ENCODE peak calls at places on chromosomes 1 and 21, in six cellular contexts. O is CD8-positive, alpha-beta T cell; R is GM23338; Y is PC-3; N is A549; G is adrenal gland. S is an unnamed sample.

GRCh38 chr1:214707306-214708087 is 104.5 kb downstream of the CENPF start:
- DNase-seq in O (no peak), R (no peak), Y (no peak), N (no peak), G (no peak), S (no peak)

GRCh38 chr21:42811960-42812359 is 67.4 kb downstream of the WDR4 start:
- DNase-seq in O (no peak), R (no peak), Y (no peak), N (no peak), G (no peak), S (no peak)

GRCh38 chr1:87983841-87984240 is 655.2 kb downstream of the LMO4 start:
- DNase-seq in O (no peak), R (no peak), Y (no peak), N (no peak), G (no peak), S (no peak)

GRCh38 chr1:11730429-11730861 is 5.5 kb upstream of the AGTRAP start:
- DNase-seq in O (peak), R (no peak), Y (peak), N (no peak), G (no peak), S (peak)

GRCh38 chr1:197920345-197921117 is 3.4 kb downstream of the LHX9 start:
- DNase-seq in O (no peak), R (peak), Y (no peak), N (no peak), G (no peak), S (no peak)

GRCh38 chr1:231691618-231692259 is 65.1 kb downstream of the DISC1 start:
- DNase-seq in O (no peak), R (peak), Y (peak), N (peak), G (peak), S (no peak)

GRCh38 chr21:45390121-45390751 is 14.7 kb upstream of the COL18A1 start:
- DNase-seq in O (no peak), R (no peak), Y (no peak), N (no peak), G (no peak), S (no peak)

GRCh38 chr1:12617511-12617900 is 504 bp downstream of the DHRS3 start:
- DNase-seq in O (peak), R (peak), Y (peak), N (no peak), G (no peak), S (peak)

GRCh38 chr1:41455479-41456271 is 28.8 kb downstream of the EDN2 start:
- DNase-seq in O (no peak), R (no peak), Y (no peak), N (no peak), G (peak), S (peak)

GRCh38 chr1:29668761-29669487 is 432.6 kb downstream of the PTPRU start:
- DNase-seq in O (no peak), R (no peak), Y (no peak), N (no peak), G (peak), S (no peak)

GRCh38 chr1:225860860-225861441 is 21.2 kb downstream of the TMEM63A start:
- DNase-seq in O (no peak), R (no peak), Y (no peak), N (no peak), G (no peak), S (no peak)

GRCh38 chr1:15950302-15950701 is 25.6 kb downstream of the ZBTB17 start:
- DNase-seq in O (no peak), R (no peak), Y (no peak), N (no peak), G (no peak), S (no peak)

GRCh38 chr1:167695150-167695549 is 26.6 kb upstream of the MPZL1 start:
- DNase-seq in O (no peak), R (no peak), Y (no peak), N (no peak), G (no peak), S (peak)

GRCh38 chr1:151372411-151372934 is at the start of gene SELENBP1:
- DNase-seq in O (no peak), R (peak), Y (peak), N (peak), G (peak), S (peak)

GRCh38 chr1:72837781-72838180 is 555.4 kb upstream of the NEGR1 start:
- DNase-seq in O (no peak), R (peak), Y (no peak), N (no peak), G (no peak), S (peak)

GRCh38 chr1:6967431-6968079 is 182.3 kb downstream of the CAMTA1 start:
- DNase-seq in O (no peak), R (no peak), Y (peak), N (no peak), G (no peak), S (no peak)

GRCh38 chr21:38121888-38122705 is 134.7 kb upstream of the KCNJ15 start:
- DNase-seq in O (no peak), R (no peak), Y (no peak), N (no peak), G (no peak), S (peak)

GRCh38 chr21:41953831-41954653 is at the start of gene C2CD2:
- DNase-seq in O (no peak), R (peak), Y (peak), N (peak), G (peak), S (peak)

GRCh38 chr1:42830631-42831030 is 13.4 kb upstream of the SVBP start:
- DNase-seq in O (no peak), R (peak), Y (no peak), N (no peak), G (no peak), S (no peak)

GRCh38 chr1:160101717-160102522 is 3.5 kb upstream of the IGSF8 start:
- DNase-seq in O (no peak), R (no peak), Y (no peak), N (no peak), G (no peak), S (no peak)

GRCh38 chr1:212044851-212045250 is 9.3 kb downstream of the DTL start:
- DNase-seq in O (no peak), R (no peak), Y (no peak), N (no peak), G (no peak), S (no peak)

GRCh38 chr21:44758781-44759627 is 42.6 kb downstream of the UBE2G2 start:
- DNase-seq in O (no peak), R (no peak), Y (no peak), N (no peak), G (no peak), S (no peak)

GRCh38 chr1:158810311-158810710 is 20.8 kb upstream of the MNDA start:
- DNase-seq in O (no peak), R (no peak), Y (no peak), N (no peak), G (no peak), S (no peak)

GRCh38 chr21:45304161-45304830 is 16.6 kb upstream of the POFUT2 start:
- DNase-seq in O (no peak), R (no peak), Y (no peak), N (no peak), G (no peak), S (no peak)

GRCh38 chr1:109249654-109250401 is 489 bp downstream of the CELSR2 start:
- DNase-seq in O (peak), R (peak), Y (no peak), N (no peak), G (no peak), S (no peak)

GRCh38 chr1:240314845-240315746 is 223.4 kb downstream of the FMN2 start:
- DNase-seq in O (no peak), R (no peak), Y (no peak), N (no peak), G (no peak), S (no peak)

GRCh38 chr1:30680429-30680828 is 43.0 kb downstream of the MATN1 start:
- DNase-seq in O (no peak), R (no peak), Y (no peak), N (no peak), G (no peak), S (no peak)

GRCh38 chr21:43365611-43366426 is 61.1 kb downstream of the SIK1 start:
- DNase-seq in O (no peak), R (no peak), Y (no peak), N (no peak), G (no peak), S (no peak)

DNA sequence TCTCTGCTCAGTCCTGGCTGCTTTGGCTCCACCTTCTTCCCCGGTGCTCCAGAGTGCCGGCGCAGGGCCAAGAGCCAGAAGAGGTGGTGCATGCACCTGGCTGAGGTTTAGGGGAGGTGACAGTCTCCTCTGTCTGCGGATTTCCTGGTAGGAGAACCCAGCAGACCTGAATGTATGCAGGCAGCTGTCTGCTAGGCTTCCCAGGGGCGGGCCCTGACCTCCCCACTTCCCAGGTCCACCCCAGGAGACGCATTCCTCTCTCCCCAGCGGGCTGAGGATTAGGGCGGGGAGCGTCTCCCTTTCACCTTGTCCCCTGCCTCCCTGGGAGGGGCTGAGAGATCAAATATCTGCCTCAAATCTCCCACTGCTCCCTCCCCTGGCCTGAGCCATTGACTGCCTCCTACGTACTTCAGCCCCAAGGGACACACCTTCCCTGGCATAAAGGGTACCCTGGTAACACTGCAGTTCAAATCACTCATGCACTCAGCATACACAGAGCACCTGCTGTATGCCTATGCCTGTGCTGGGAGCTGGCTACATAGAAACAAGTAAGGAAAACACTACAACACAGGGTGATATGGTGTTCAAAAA is 27.5 kb downstream of the DMBX1 start:
- DNase-seq in O (no peak), R (peak), Y (peak), N (peak), G (no peak), S (peak)
- TF ChIP-seq CTCF in O (no peak), R (peak), Y (no peak), N (no peak), G (no peak), S (no peak)

GRCh38 chr1:119582801-119583200 is 65.3 kb downstream of the ZNF697 start:
- DNase-seq in O (no peak), R (peak), Y (peak), N (peak), G (peak), S (peak)
- TF ChIP-seq CTCF in O (no peak), R (peak), Y (peak), N (peak), G (no peak), S (peak)

GRCh38 chr1:234214129-234214910 is 158.9 kb upstream of the COA6 start:
- DNase-seq in O (no peak), R (peak), Y (peak), N (no peak), G (peak), S (no peak)

GRCh38 chr1:234213576-234214128 is 159.6 kb upstream of the COA6 start:
- DNase-seq in O (no peak), R (no peak), Y (no peak), N (no peak), G (no peak), S (peak)

GRCh38 chr1:234216116-234216703 is 157.0 kb upstream of the COA6 start:
- DNase-seq in O (no peak), R (no peak), Y (no peak), N (no peak), G (no peak), S (no peak)

GRCh38 chr1:234214911-234215892 is 158.1 kb upstream of the COA6 start:
- DNase-seq in O (no peak), R (peak), Y (no peak), N (no peak), G (no peak), S (peak)

GRCh38 chr1:234212764-234213406 is 160.4 kb upstream of the COA6 start:
- DNase-seq in O (no peak), R (peak), Y (peak), N (peak), G (no peak), S (peak)
- TF ChIP-seq CTCF in O (no peak), R (peak), Y (peak), N (peak), G (no peak), S (peak)

GRCh38 chr1:228212966-228213844 is 5.4 kb downstream of the OBSCN start:
- DNase-seq in O (peak), R (peak), Y (peak), N (peak), G (peak), S (peak)
- TF ChIP-seq CTCF in O (peak), R (peak), Y (peak), N (peak), G (peak), S (peak)

DNA sequence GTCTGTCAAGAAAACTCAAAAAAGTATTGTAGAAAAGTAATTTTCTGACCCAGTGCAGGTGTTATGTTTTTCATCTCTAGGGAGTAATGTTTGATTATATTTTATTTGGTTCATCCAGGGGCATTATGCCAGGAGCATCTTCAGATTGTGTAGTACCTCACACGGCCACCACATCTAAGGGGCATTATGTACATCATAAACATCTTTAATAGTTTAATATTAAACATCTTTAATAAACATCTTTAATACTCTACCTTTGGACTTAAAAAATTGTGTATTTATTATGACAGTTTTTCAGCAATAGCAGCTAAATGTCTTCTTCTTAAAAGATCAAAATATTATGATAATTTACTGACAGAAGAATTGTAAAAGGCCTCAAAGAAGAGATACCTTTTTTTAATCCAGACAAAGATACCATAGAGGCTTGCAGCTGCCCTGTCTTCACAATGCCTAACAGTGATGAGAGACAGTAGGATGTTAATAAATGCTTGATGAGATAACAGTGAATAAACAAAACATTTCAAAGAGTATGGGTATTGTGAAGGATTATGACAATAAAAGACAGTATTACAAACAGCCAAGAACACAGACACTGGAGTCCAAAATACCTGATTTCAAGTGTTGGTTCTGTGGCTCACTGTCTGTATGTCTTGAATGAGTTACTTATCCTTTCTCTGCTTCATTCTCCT is 240.9 kb upstream of the ADGRL2 start:
- DNase-seq in O (no peak), R (no peak), Y (peak), N (peak), G (no peak), S (peak)
- TF ChIP-seq CTCF in O (no peak), R (no peak), Y (peak), N (peak), G (no peak), S (peak)

GRCh38 chr21:18951291-18952038 is 547.9 kb upstream of the TMPRSS15 start:
- DNase-seq in O (no peak), R (peak), Y (peak), N (peak), G (no peak), S (peak)
- TF ChIP-seq CTCF in O (no peak), R (peak), Y (peak), N (no peak), G (peak), S (peak)

DNA sequence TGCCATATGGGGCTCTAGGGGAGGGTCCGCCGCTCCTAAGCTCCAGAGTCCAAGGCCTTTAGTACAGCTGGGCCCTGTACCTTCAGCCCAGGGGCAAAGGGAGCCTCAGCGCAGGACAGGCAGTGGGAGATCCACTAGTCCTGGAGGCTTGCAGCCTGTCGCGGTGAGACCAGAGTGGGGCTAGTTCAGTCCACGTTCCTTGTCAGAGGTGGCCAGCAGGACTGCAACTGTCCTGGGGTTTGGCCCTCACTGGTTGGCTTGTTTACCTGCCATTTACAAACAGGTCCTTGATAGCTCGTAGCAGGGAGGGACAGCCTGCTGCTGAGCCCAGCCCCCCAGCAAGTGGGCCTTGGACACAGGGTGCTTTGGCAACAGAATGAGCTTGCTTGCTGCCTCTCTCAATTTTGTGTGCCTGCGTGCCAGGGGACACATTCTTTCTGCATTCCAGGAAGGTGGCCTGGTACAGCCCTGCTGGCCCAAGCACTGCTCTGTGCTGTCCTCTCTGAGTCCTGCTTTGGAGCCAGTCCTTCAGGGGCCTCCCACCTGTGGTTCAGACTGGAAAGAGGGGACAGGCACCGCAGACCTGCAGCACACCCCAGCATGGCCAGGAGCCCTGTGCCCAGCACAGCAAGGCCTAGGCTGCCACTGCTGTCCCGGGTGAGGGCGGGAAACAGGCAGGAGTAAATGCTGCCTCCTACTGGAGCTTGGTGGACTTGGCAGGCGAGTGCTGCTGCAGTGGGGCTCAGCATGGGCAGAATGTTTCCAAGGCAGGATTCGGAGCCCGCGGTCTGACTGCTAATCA is 15.2 kb downstream of the H6PD start:
- DNase-seq in O (no peak), R (peak), Y (peak), N (peak), G (peak), S (peak)
- TF ChIP-seq CTCF in O (peak), R (peak), Y (peak), N (peak), G (peak), S (peak)

DNA sequence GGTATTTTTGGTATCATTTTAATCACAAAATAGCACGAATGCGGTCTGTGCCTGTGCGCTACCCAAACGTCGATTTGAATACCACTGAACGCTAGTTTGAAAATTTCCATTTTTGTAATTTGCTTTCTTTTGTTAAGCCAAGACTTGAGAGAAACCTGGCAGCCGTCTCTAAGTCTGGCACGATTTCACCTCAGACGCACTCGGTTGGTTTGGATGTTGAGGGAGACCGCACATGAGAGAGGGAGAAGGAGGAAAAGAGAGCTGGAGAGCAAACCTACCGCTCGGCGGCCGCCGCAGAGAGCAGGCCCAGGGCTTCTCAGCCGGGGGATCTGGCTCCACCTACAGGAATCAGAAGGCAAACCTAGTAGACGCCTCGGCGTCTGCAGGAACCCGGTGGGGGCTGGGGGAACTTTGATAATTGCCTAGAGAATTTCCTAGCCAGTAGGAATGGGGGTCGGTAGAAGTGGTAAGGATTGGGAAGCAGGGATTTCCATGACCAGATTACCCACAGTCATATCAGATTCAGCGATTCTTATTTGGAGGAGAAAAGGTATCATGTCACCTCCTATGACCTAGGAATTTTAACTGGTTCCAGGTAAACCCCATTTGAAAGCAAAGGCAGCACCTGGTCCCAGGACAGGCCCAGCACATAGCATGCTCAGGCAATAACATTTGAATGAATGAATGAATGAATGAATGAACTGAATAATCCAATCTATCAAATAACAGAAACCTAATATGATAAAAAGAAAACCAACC is 83.2 kb downstream of the TM2D1 start:
- DNase-seq in O (peak), R (peak), Y (peak), N (peak), G (peak), S (peak)
- TF ChIP-seq CTCF in O (peak), R (peak), Y (peak), N (peak), G (peak), S (peak)

GRCh38 chr21:15020797-15021196 is 44.0 kb downstream of the NRIP1 start:
- DNase-seq in O (no peak), R (no peak), Y (no peak), N (no peak), G (no peak), S (no peak)

GRCh38 chr21:15023782-15024181 is 41.0 kb downstream of the NRIP1 start:
- DNase-seq in O (no peak), R (no peak), Y (no peak), N (no peak), G (no peak), S (no peak)

GRCh38 chr21:15026370-15026769 is 38.4 kb downstream of the NRIP1 start:
- DNase-seq in O (no peak), R (no peak), Y (no peak), N (no peak), G (no peak), S (no peak)

GRCh38 chr21:15027056-15027455 is 37.7 kb downstream of the NRIP1 start:
- DNase-seq in O (no peak), R (no peak), Y (no peak), N (no peak), G (no peak), S (no peak)

GRCh38 chr21:15022608-15023261 is 42.1 kb downstream of the NRIP1 start:
- DNase-seq in O (no peak), R (no peak), Y (no peak), N (no peak), G (no peak), S (no peak)
- TF ChIP-seq CTCF in O (no peak), R (no peak), Y (no peak), N (no peak), G (no peak), S (no peak)